ENCODE peak calls at places on chromosome 1, in four cellular contexts. L, H, P and A are unnamed samples.

GRCh38 chr1:165137551-165138316 is 218.8 kb downstream of the LMX1A start:
- DNase-seq in P (no peak), H (no peak), L (no peak), A (no peak)

GRCh38 chr1:17400725-17401341 is 28.8 kb downstream of the PADI6 start:
- DNase-seq in H (no peak), P (no peak), L (no peak), A (no peak)

GRCh38 chr1:52182874-52183400 is 41.0 kb downstream of the ZFYVE9 start:
- DNase-seq in H (no peak), L (no peak), P (no peak), A (no peak)

GRCh38 chr1:12014141-12014981 is 4.9 kb upstream of the MIIP start:
- DNase-seq in H (no peak), L (no peak), P (no peak), A (no peak)

GRCh38 chr1:225299624-225300023 is 128.2 kb downstream of the LBR start:
- DNase-seq in L (no peak), P (no peak), H (no peak), A (no peak)

GRCh38 chr1:207321790-207322530 is 482 bp downstream of the CD55 start:
- DNase-seq in H (peak), P (no peak), L (peak), A (no peak)

GRCh38 chr1:158972841-158973240 is 36.9 kb upstream of the IFI16 start:
- DNase-seq in H (no peak), P (no peak), L (no peak), A (no peak)

GRCh38 chr1:8889925-8890785 is 11.7 kb upstream of the ENO1 start:
- DNase-seq in P (peak), H (no peak), L (peak), A (peak)

GRCh38 chr1:61125263-61125662 is 42.9 kb downstream of the NFIA start:
- DNase-seq in H (no peak), L (no peak), P (no peak), A (no peak)

GRCh38 chr1:98865796-98866195 is 138.9 kb downstream of the PLPPR5 start:
- DNase-seq in H (no peak), P (no peak), L (no peak), A (no peak)

GRCh38 chr1:232207089-232207723 is 422.7 kb downstream of the SIPA1L2 start:
- DNase-seq in H (no peak), P (no peak), L (no peak), A (no peak)

GRCh38 chr1:41773144-41773571 is 145.6 kb downstream of the HIVEP3 start:
- DNase-seq in L (no peak), P (peak), H (no peak), A (no peak)